ENCODE peak calls at places on chromosomes 6 and 20, in four cellular contexts. Q is lower leg skin, H is tibial nerve, Z is GM12892. I is an unnamed sample.

GRCh38 chr20:8291873-8292272 is 159.8 kb downstream of the PLCB1 start:
- DNase-seq in Q (no peak), H (no peak), Z (no peak), I (no peak)

GRCh38 chr6:44457606-44458005 is 70.1 kb downstream of the CDC5L start:
- DNase-seq in H (no peak), Z (no peak), Q (no peak), I (no peak)

GRCh38 chr20:32779500-32780215 is 17.5 kb downstream of the DNMT3B start:
- DNase-seq in H (no peak), Q (no peak), Z (no peak), I (no peak)

GRCh38 chr6:71482742-71483141 is 194.1 kb downstream of the OGFRL1 start:
- DNase-seq in Z (no peak), Q (no peak), H (no peak), I (no peak)

GRCh38 chr20:50138120-50138478 is 15.4 kb downstream of the PEDS1 start:
- DNase-seq in Z (no peak), H (no peak), Q (no peak), I (no peak)

GRCh38 chr20:32440069-32440757 is 82.1 kb downstream of the ASXL1 start:
- DNase-seq in Z (no peak), Q (peak; percentile 2), H (no peak), I (no peak)

GRCh38 chr6:27157461-27158315 is 89.8 kb upstream of the PRSS16 start:
- DNase-seq in Z (no peak), H (peak; percentile 73), Q (peak; percentile 43), I (no peak)

GRCh38 chr6:3778701-3779573 is 27.4 kb upstream of the PXDC1 start:
- DNase-seq in H (no peak), Z (no peak), Q (no peak), I (no peak)

GRCh38 chr20:63006611-63007471 is at the start of gene BHLHE23:
- DNase-seq in H (no peak), Z (no peak), Q (no peak), I (no peak)

GRCh38 chr6:160851031-160851430 is 140.5 kb upstream of the MAP3K4 start:
- DNase-seq in Q (no peak), H (no peak), Z (no peak), I (no peak)

GRCh38 chr20:51636123-51636522 is 93.6 kb upstream of the NFATC2 start:
- DNase-seq in Z (no peak), Q (no peak), H (no peak), I (no peak)

GRCh38 chr6:138724015-138724414 is 49.6 kb upstream of the CCDC28A start:
- DNase-seq in Z (no peak), H (peak; percentile 13), Q (peak; percentile 24), I (no peak)

GRCh38 chr6:97705568-97705967 is 422.6 kb upstream of the MMS22L start:
- DNase-seq in Q (no peak), Z (no peak), H (no peak), I (no peak)

GRCh38 chr6:1604347-1604990 is 5.2 kb upstream of the FOXC1 start:
- DNase-seq in Q (no peak), Z (peak; percentile 82), H (no peak), I (no peak)

GRCh38 chr6:43282060-43282459 is 16.0 kb upstream of the SLC22A7 start:
- DNase-seq in H (no peak), Q (no peak), Z (no peak), I (no peak)

GRCh38 chr6:39016831-39017230 is 31.8 kb upstream of the GLP1R start:
- DNase-seq in Q (no peak), H (no peak), Z (no peak), I (no peak)

GRCh38 chr6:39021041-39021440 is 27.5 kb upstream of the GLP1R start:
- DNase-seq in Z (no peak), Q (no peak), H (no peak), I (no peak)

GRCh38 chr6:39018103-39018502 is 30.5 kb upstream of the GLP1R start:
- DNase-seq in H (no peak), Q (no peak), Z (no peak), I (no peak)

GRCh38 chr6:39020136-39020535 is 28.4 kb upstream of the GLP1R start:
- DNase-seq in Z (no peak), H (no peak), Q (no peak), I (no peak)

GRCh38 chr6:39017481-39017880 is 31.1 kb upstream of the GLP1R start:
- DNase-seq in H (no peak), Q (no peak), Z (no peak), I (no peak)
- TF ChIP-seq POLR2A in H (no peak), Q (no peak), Z (no peak), I (no peak)

GRCh38 chr6:31738048-31738979 is 1.5 kb upstream of the MSH5 start:
- DNase-seq in H (peak; percentile 52), Z (peak; percentile 61), Q (peak; percentile 70), I (no peak)
- TF ChIP-seq POLR2A in H (no peak), Z (peak; percentile 67), Q (no peak), I (no peak)

GRCh38 chr6:125945378-125946141 is 11.0 kb upstream of the HINT3 start:
- DNase-seq in Z (no peak), Q (no peak), H (no peak), I (no peak)
- TF ChIP-seq POLR2A in Z (no peak), Q (no peak), H (no peak), I (no peak)

GRCh38 chr20:739736-740135 is 28.6 kb downstream of the SLC52A3 start:
- DNase-seq in H (no peak), Q (no peak), Z (no peak), I (no peak)
- TF ChIP-seq POLR2A in H (no peak), Q (no peak), Z (no peak), I (no peak)

GRCh38 chr6:56507517-56507916 is 135.2 kb downstream of the DST start:
- DNase-seq in H (no peak), Q (no peak), Z (no peak), I (no peak)
- TF ChIP-seq POLR2A in H (no peak), Q (no peak), Z (no peak), I (no peak)

GRCh38 chr20:46119028-46119546 is 973 bp downstream of the CD40 start:
- DNase-seq in Q (no peak), H (no peak), Z (peak; percentile 46), I (no peak)

GRCh38 chr20:46120136-46120535 is 2.0 kb downstream of the CD40 start:
- DNase-seq in Q (no peak), H (no peak), Z (no peak), I (no peak)

GRCh38 chr20:46118481-46119020 is 437 bp downstream of the CD40 start:
- DNase-seq in Z (no peak), H (peak; percentile 22), Q (no peak), I (no peak)

GRCh38 chr20:46119547-46119946 is 1.4 kb downstream of the CD40 start:
- DNase-seq in Q (no peak), H (no peak), Z (no peak), I (no peak)

DNA sequence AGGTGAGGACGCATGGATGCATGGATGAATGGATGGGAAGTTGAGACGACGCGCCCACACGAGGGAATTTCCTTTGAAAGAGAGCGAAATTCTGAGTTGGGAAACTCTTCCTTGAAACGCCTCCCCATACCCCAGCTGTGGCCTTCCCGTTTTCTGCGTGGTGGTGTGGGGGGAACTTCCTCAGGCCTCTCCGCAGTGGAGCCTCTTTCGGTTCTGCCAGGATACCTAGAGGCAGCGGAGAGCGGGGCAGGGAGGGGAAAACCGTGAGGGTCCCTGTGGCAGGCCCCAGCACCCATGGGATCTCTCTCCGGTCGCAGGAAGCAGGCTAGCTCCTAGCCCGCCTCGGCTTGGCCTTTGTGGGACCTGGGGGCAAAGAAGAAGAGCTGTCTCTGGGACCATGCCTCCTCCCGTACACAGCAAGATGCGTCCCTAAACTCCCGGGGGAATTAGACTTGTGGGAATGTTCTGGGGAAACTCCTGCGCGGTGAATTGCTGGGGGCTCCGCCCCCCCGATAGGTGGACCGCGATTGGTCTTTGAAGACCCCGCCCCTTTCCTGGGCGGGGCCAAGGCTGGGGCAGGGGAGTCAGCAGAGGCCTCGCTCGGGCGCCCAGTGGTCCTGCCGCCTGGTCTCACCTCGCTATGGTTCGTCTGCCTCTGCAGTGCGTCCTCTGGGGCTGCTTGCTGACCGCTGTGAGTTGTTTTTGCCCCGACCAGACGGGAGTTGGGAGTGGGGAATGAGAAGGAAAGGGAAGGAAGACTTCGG is at the start of gene CD40:
- DNase-seq in Z (peak; percentile 85), H (peak; percentile 84), Q (peak; percentile 81), I (no peak)
- TF ChIP-seq POLR2A in Z (peak; percentile 98), H (peak; percentile 5), Q (no peak), I (peak; percentile 69)

GRCh38 chr6:110179406-110180227 is at the start of gene WASF1:
- DNase-seq in Q (peak; percentile 95), H (peak; percentile 95), Z (peak; percentile 49), I (peak; percentile 77)
- TF ChIP-seq POLR2A in Q (no peak), H (no peak), Z (peak; percentile 36), I (no peak)

GRCh38 chr20:37380864-37381579 is 35.1 kb downstream of the SRC start:
- DNase-seq in Q (no peak), H (no peak), Z (no peak), I (no peak)

GRCh38 chr20:37377346-37378081 is 31.6 kb downstream of the SRC start:
- DNase-seq in H (no peak), Z (no peak), Q (no peak), I (no peak)

GRCh38 chr20:37379967-37380828 is 34.3 kb downstream of the SRC start:
- DNase-seq in H (no peak), Q (no peak), Z (no peak), I (no peak)

GRCh38 chr20:37378420-37378784 is 32.5 kb downstream of the SRC start:
- DNase-seq in Q (no peak), H (no peak), Z (no peak), I (no peak)

GRCh38 chr20:37378785-37379598 is 33.1 kb downstream of the SRC start:
- DNase-seq in H (no peak), Z (no peak), Q (no peak), I (no peak)
- TF ChIP-seq POLR2A in H (no peak), Z (no peak), Q (no peak), I (no peak)